ENCODE peak calls at places on chromosomes 12 and 14, in six cellular contexts. Q is neuronal stem cell, R is H1, P is mesendoderm, K is mesenchymal stem cell, O is IMR-90. W is an unnamed sample.

GRCh38 chr12:77796775-77797174 is 33.9 kb upstream of the NAV3 start:
- DNase-seq in Q (no peak), R (no peak), P (no peak), K (peak), O (peak), W (no peak)

GRCh38 chr14:80927385-80927989 is 14.1 kb downstream of the CEP128 start:
- DNase-seq in Q (no peak), R (no peak), P (peak), K (no peak), O (no peak), W (peak)

GRCh38 chr14:95274283-95274682 is 45.4 kb downstream of the CLMN start:
- DNase-seq in Q (no peak), R (no peak), P (no peak), K (no peak), O (no peak), W (no peak)

GRCh38 chr12:32025906-32026305 is 66.7 kb downstream of the RESF1 start:
- DNase-seq in Q (no peak), R (no peak), P (no peak), K (no peak), O (no peak), W (no peak)

GRCh38 chr14:74893614-74894091 is 11.9 kb downstream of the DLST start:
- DNase-seq in Q (no peak), R (no peak), P (no peak), K (no peak), O (no peak), W (no peak)

GRCh38 chr14:56351861-56352260 is 227.7 kb upstream of the TMEM260 start:
- DNase-seq in Q (no peak), R (no peak), P (peak), K (peak), O (peak), W (peak)

GRCh38 chr12:41621288-41621687 is 433.2 kb downstream of the PDZRN4 start:
- DNase-seq in Q (no peak), R (no peak), P (no peak), K (no peak), O (no peak), W (no peak)

GRCh38 chr14:52348796-52349195 is 34.7 kb downstream of the PTGER2 start:
- DNase-seq in Q (no peak), R (no peak), P (no peak), K (peak), O (peak), W (no peak)

GRCh38 chr12:127401005-127401404 is 866.0 kb upstream of the TMEM132C start:
- DNase-seq in Q (no peak), R (no peak), P (no peak), K (no peak), O (peak), W (no peak)

GRCh38 chr12:81296556-81297305 is 218.9 kb downstream of the ACSS3 start:
- DNase-seq in Q (no peak), R (no peak), P (no peak), K (peak), O (peak), W (no peak)

GRCh38 chr14:101018561-101019290 is 115.2 kb upstream of the RTL1 start:
- DNase-seq in Q (no peak), R (no peak), P (no peak), K (no peak), O (no peak), W (no peak)

GRCh38 chr12:117356048-117356447 is 5.4 kb downstream of the NOS1 start:
- DNase-seq in Q (no peak), R (no peak), P (no peak), K (no peak), O (no peak), W (peak)

GRCh38 chr12:90622431-90622830 is 332.5 kb downstream of the CCER1 start:
- DNase-seq in Q (no peak), R (no peak), P (peak), K (peak), O (peak), W (peak)

GRCh38 chr14:77303417-77304156 is 17.1 kb downstream of the POMT2 start:
- DNase-seq in Q (no peak), R (no peak), P (peak), K (peak), O (peak), W (peak)

GRCh38 chr14:95327558-95328374 is 8.1 kb upstream of the CLMN start:
- DNase-seq in Q (no peak), R (no peak), P (no peak), K (no peak), O (no peak), W (no peak)

GRCh38 chr12:104632724-104633181 is 176.0 kb downstream of the CHST11 start:
- DNase-seq in Q (no peak), R (no peak), P (no peak), K (peak), O (peak), W (no peak)

GRCh38 chr14:79663453-79663852 is 547.9 kb downstream of the DIO2 start:
- DNase-seq in Q (no peak), R (no peak), P (no peak), K (no peak), O (no peak), W (no peak)

GRCh38 chr14:73458219-73458976 is at the start of gene NUMB:
- DNase-seq in Q (peak), R (peak), P (peak), K (peak), O (peak), W (peak)
- H3K18ac ChIP-seq in Q (peak), R (peak), P (peak), K (peak), O (peak), W (peak)

GRCh38 chr14:21264025-21264801 is 5.0 kb downstream of the HNRNPC start:
- DNase-seq in Q (no peak), R (no peak), P (no peak), K (peak), O (peak), W (peak)

GRCh38 chr14:21268612-21269251 is 510 bp downstream of the HNRNPC start:
- DNase-seq in Q (peak), R (no peak), P (peak), K (peak), O (peak), W (no peak)

GRCh38 chr14:21267431-21267845 is 1.8 kb downstream of the HNRNPC start:
- DNase-seq in Q (no peak), R (no peak), P (no peak), K (peak), O (no peak), W (no peak)

GRCh38 chr14:21267886-21268611 is 1.2 kb downstream of the HNRNPC start:
- DNase-seq in Q (no peak), R (no peak), P (no peak), K (peak), O (peak), W (peak)

GRCh38 chr14:21269252-21270046 is at the start of gene HNRNPC:
- DNase-seq in Q (peak), R (peak), P (peak), K (peak), O (peak), W (peak)
- H3K23ac ChIP-seq in Q (peak), R (no peak), P (peak), K (no peak), O (peak), W (no peak)

DNA sequence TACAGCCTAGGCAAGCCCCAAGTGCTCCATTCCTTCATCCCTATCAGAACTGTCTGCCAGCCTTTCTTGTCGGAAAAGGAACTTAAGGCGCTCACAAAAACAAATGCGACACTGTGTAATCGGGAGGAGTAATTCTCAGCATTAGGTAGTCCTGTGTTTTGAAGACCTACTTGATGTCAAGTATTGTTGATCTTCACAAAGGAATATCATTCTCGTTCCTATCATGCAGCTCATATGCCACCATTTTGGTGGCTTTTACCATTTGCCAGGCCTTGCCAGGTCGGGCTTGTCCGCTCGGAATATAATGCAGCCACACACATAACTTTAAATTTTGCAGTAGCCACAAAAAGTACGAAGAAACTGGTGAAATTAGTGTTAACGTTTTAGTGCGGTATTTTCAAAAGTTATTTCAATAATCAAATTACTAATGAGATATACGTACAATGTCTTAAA is 930 bp upstream of the PPP4R3A start:
- DNase-seq in Q (peak), R (no peak), P (peak), K (no peak), O (peak), W (no peak)
- H3K4me3 ChIP-seq in Q (peak), R (peak), P (peak), K (peak), O (peak), W (peak)

DNA sequence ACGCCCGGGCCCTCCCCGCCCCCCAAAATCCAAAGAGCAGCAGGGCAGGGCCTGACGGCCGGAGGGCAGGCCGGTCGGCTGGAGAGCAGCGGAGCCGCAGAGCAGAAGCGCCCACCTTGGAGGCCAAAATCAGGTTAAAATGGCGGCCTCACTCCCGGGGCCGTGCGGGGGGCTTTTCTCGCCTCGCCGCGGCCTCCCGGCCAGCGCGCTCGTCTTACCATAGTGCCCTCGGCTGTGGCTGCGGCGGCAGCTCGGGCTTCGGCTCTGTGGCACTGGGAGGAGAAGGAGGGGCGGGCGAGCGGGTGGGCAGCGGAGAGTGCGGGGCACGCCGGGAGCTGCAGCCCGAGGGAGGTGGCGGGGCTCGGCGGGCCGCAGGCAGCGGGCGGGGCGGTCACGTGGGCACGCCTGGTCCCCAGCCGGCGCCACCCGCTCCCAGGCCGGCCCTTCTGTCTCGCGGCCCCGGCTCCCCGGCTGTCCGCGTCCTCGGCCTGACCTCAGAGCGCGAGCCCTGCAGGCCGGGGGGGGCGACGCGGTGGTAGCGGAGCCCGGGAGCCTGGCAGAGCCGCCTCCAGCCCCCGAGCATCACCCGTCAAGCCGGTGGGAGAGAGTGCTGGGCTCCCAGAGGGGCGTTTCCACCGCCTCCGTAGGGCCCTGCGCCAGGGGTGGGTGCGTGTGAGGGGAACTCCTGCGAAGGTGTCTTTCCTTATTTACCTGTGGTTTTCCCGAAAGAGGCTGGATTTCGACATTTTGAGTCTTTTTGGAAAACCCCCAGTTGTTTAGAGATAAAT is at the start of gene CFL2:
- DNase-seq in Q (peak), R (peak), P (peak), K (peak), O (peak), W (peak)
- H3K18ac ChIP-seq in Q (peak), R (peak), P (peak), K (peak), O (peak), W (peak)

GRCh38 chr12:125125271-125125670 is 60.0 kb downstream of the AACS start:
- DNase-seq in Q (no peak), R (no peak), P (no peak), K (no peak), O (no peak), W (no peak)

GRCh38 chr12:125122668-125123067 is 57.4 kb downstream of the AACS start:
- DNase-seq in Q (no peak), R (no peak), P (peak), K (no peak), O (no peak), W (no peak)

GRCh38 chr12:125124320-125124966 is 59.2 kb downstream of the AACS start:
- DNase-seq in Q (no peak), R (no peak), P (no peak), K (no peak), O (no peak), W (no peak)

GRCh38 chr12:125121095-125121494 is 55.9 kb downstream of the AACS start:
- DNase-seq in Q (no peak), R (no peak), P (no peak), K (no peak), O (no peak), W (peak)

DNA sequence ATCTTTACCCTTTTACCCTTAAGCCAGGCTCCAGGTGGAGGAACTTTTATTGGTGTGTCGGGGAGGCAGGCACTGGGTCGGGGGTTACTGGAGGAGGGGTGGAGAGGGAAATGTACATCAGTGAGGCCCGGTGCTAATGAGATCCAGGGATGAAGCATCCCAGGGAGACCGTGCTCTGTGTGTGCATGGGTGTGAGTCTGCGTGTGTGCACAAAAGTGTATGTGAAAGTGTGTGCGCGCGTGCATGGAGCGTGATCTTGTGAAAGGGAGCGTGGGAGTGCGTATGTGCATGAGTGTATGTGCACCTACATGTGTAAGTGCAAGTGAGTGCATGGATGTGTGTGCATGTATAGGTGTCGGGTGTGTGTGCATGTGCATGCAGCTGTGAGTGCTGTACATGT is 55.3 kb downstream of the AACS start:
- DNase-seq in Q (no peak), R (no peak), P (no peak), K (no peak), O (no peak), W (no peak)
- H3K23ac ChIP-seq in Q (peak), R (no peak), P (no peak), K (no peak), O (no peak), W (peak)

GRCh38 chr12:88026196-88026595 is 3.0 kb downstream of the C12orf50 start:
- DNase-seq in Q (no peak), R (no peak), P (no peak), K (no peak), O (no peak), W (no peak)
- H3K4me3 ChIP-seq in Q (no peak), R (no peak), P (no peak), K (no peak), O (no peak), W (no peak)

GRCh38 chr12:21502872-21503271 is 1.3 kb downstream of the GOLT1B start:
- DNase-seq in Q (no peak), R (no peak), P (no peak), K (no peak), O (no peak), W (no peak)

GRCh38 chr12:21499765-21500164 is 1.7 kb downstream of the RECQL start:
- DNase-seq in Q (no peak), R (no peak), P (no peak), K (no peak), O (no peak), W (no peak)

GRCh38 chr12:21500786-21501257 is 613 bp downstream of the RECQL start:
- DNase-seq in Q (no peak), R (no peak), P (no peak), K (peak), O (no peak), W (no peak)

GRCh38 chr12:21501258-21502163 is at the start of the genes GOLT1B and RECQL:
- DNase-seq in Q (peak), R (peak), P (peak), K (peak), O (peak), W (peak)

DNA sequence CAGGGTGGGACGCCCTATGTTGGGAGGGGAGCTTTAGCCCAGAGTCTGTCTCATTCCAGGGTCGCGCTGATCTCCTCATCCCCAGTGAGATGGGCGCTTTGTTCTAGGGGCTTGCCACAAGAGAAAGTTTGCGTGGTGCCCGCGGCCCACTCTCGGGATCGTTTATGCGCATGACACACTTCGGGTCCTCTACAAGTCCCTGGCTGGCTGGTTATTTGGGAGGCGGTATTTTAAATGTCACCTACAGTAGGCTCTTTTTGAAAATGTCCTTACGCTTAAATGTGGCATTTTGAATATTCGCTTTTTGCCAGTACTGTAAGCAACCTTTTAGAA is 541 bp downstream of the GOLT1B start:
- DNase-seq in Q (no peak), R (no peak), P (no peak), K (peak), O (peak), W (peak)
- H3K18ac ChIP-seq in Q (peak), R (no peak), P (peak), K (peak), O (no peak), W (peak)

W was measured in trophoblast cell.